ENCODE peak calls at places on chromosome 3, in nine cellular contexts. Y is brain microvascular endothelial cell, L is foreskin fibroblast, Q is AG10803, O is uterus, K is choroid plexus epithelial cell, J is psoas muscle, B is spleen, F is DND-41. U is an unnamed sample.

GRCh38 chr3:147616998-147617619 is 207.9 kb downstream of the ZIC1 start:
- DNase-seq in Q (peak), F (no peak), L (peak), B (no peak), O (no peak), K (peak), Y (no peak), J (no peak), U (no peak)

GRCh38 chr3:49553690-49554634 is at the start of gene BSN:
- DNase-seq in K (peak), F (peak), L (peak), O (peak), Q (peak), Y (peak), J (peak), B (peak), U (peak)

GRCh38 chr3:171901615-171902312 is 58.6 kb downstream of the TMEM212 start:
- DNase-seq in J (no peak), Y (no peak), B (no peak), O (no peak), K (peak), F (no peak), L (peak), Q (peak), U (no peak)

GRCh38 chr3:10552631-10552943 is 47.2 kb upstream of the ATP2B2 start:
- DNase-seq in O (no peak), Q (no peak), J (no peak), F (peak), B (no peak), L (no peak), Y (no peak), K (no peak), U (no peak)

GRCh38 chr3:158810823-158811425 is 9.1 kb downstream of the MFSD1 start:
- DNase-seq in O (no peak), K (no peak), F (no peak), L (no peak), B (no peak), J (no peak), Q (no peak), Y (no peak), U (no peak)

GRCh38 chr3:117756580-117756979 is 1047.0 kb downstream of the TUSC7 start:
- DNase-seq in Q (no peak), F (no peak), B (no peak), Y (no peak), O (no peak), L (peak), J (no peak), K (no peak), U (no peak)

GRCh38 chr3:73080201-73080966 is 18.9 kb downstream of the EBLN2 start:
- DNase-seq in B (no peak), Q (no peak), Y (no peak), O (no peak), L (no peak), K (no peak), J (no peak), F (no peak), U (no peak)

GRCh38 chr3:197686899-197687298 is 49.8 kb downstream of the RUBCN start:
- DNase-seq in Y (no peak), L (no peak), O (no peak), K (no peak), Q (no peak), B (no peak), F (no peak), J (no peak), U (no peak)

GRCh38 chr3:179026636-179027035 is 45.0 kb downstream of the ZMAT3 start:
- DNase-seq in Y (peak), L (peak), J (no peak), O (no peak), F (no peak), B (no peak), Q (peak), K (peak), U (no peak)

GRCh38 chr3:30290479-30290878 is 315.9 kb upstream of the TGFBR2 start:
- DNase-seq in O (no peak), K (no peak), J (no peak), L (no peak), F (no peak), Y (no peak), B (peak), Q (no peak), U (no peak)

GRCh38 chr3:196344663-196345062 is 6.5 kb upstream of the TM4SF19 start:
- DNase-seq in O (no peak), K (no peak), L (no peak), Y (no peak), B (no peak), F (no peak), J (no peak), Q (no peak), U (no peak)

GRCh38 chr3:13095408-13095861 is 22.2 kb upstream of the IQSEC1 start:
- DNase-seq in O (no peak), F (no peak), Y (no peak), Q (no peak), B (no peak), J (no peak), L (no peak), K (no peak), U (no peak)

GRCh38 chr3:179658584-179658983 is 5.7 kb downstream of the USP13 start:
- DNase-seq in O (no peak), K (no peak), Q (no peak), Y (no peak), J (no peak), L (no peak), B (no peak), F (no peak), U (no peak)

GRCh38 chr3:184523825-184524615 is 37.6 kb upstream of the EPHB3 start:
- DNase-seq in K (peak), Q (peak), Y (peak), B (no peak), J (no peak), L (peak), F (no peak), O (no peak), U (no peak)

GRCh38 chr3:115281697-115282685 is 134.9 kb upstream of the ZBTB20 start:
- DNase-seq in J (no peak), Q (peak), F (no peak), Y (no peak), O (no peak), B (no peak), K (peak), L (no peak), U (no peak)

GRCh38 chr3:195113074-195113473 is 157.9 kb downstream of the XXYLT1 start:
- DNase-seq in O (peak), F (no peak), J (no peak), Q (no peak), B (peak), K (peak), L (peak), Y (no peak), U (no peak)

GRCh38 chr3:110391640-110392395 is 679.8 kb upstream of the NECTIN3 start:
- DNase-seq in F (no peak), Y (peak), B (no peak), O (no peak), Q (no peak), L (peak), K (peak), J (no peak), U (no peak)

GRCh38 chr3:198070871-198071270 is 110.9 kb downstream of the LMLN start:
- DNase-seq in B (no peak), L (no peak), Y (no peak), J (no peak), O (no peak), F (no peak), Q (no peak), K (no peak), U (no peak)

GRCh38 chr3:72797773-72798543 is 50.3 kb downstream of the SHQ1 start:
- DNase-seq in J (peak), O (no peak), B (no peak), K (peak), F (no peak), Y (peak), Q (peak), L (peak), U (peak)

GRCh38 chr3:188789201-188789600 is 382.6 kb upstream of the TPRG1 start:
- DNase-seq in F (no peak), B (no peak), L (no peak), Q (no peak), J (no peak), O (no peak), K (peak), Y (no peak), U (no peak)

GRCh38 chr3:44648564-44649229 is at the start of gene ZNF35:
- DNase-seq in J (peak), K (peak), Y (peak), O (peak), B (peak), Q (peak), L (peak), F (no peak), U (peak)

GRCh38 chr3:37256447-37256846 is 82.1 kb upstream of the LRRFIP2 start:
- DNase-seq in K (peak), L (peak), Y (no peak), B (no peak), F (no peak), O (no peak), Q (no peak), J (no peak), U (no peak)

GRCh38 chr3:105040026-105040622 is 326.6 kb upstream of the ALCAM start:
- DNase-seq in K (peak), O (no peak), F (no peak), J (no peak), Y (peak), Q (no peak), L (peak), B (no peak), U (no peak)

GRCh38 chr3:169476289-169476688 is 187.2 kb downstream of the MECOM start:
- DNase-seq in F (no peak), Q (no peak), K (no peak), B (no peak), J (no peak), L (no peak), O (no peak), Y (no peak), U (no peak)

GRCh38 chr3:24137958-24138875 is 193.1 kb downstream of the NR1D2 start:
- DNase-seq in Q (no peak), K (no peak), J (no peak), B (no peak), F (no peak), O (no peak), L (no peak), Y (no peak), U (no peak)

GRCh38 chr3:44529927-44530326 is 25.1 kb upstream of the ZKSCAN7 start:
- DNase-seq in K (peak), L (peak), J (no peak), Q (peak), F (peak), B (no peak), O (no peak), Y (peak), U (no peak)

GRCh38 chr3:159260049-159260662 is 458.3 kb downstream of the MFSD1 start:
- DNase-seq in K (peak), Y (peak), O (peak), J (no peak), L (peak), F (peak), Q (peak), B (no peak), U (no peak)

GRCh38 chr3:109643590-109643989 is 306.2 kb upstream of the DPPA4 start:
- DNase-seq in Y (peak), K (peak), L (peak), Q (peak), O (no peak), F (no peak), J (no peak), B (no peak), U (no peak)

GRCh38 chr3:97885931-97886824 is 64.4 kb downstream of the CRYBG3 start:
- DNase-seq in B (no peak), F (no peak), L (no peak), O (no peak), K (no peak), Q (peak), Y (no peak), J (no peak), U (no peak)

GRCh38 chr3:29697989-29698388 is 417.1 kb downstream of the RBMS3 start:
- DNase-seq in K (peak), Y (peak), J (no peak), Q (peak), O (no peak), L (peak), F (no peak), B (no peak), U (no peak)

GRCh38 chr3:139354661-139355060 is 10.8 kb downstream of the MRPS22 start:
- DNase-seq in J (no peak), B (no peak), F (no peak), L (no peak), K (no peak), Q (no peak), O (no peak), Y (no peak), U (no peak)
- H3K4me3 ChIP-seq in J (no peak), B (no peak), F (no peak), L (no peak), K (no peak), Q (no peak), O (no peak), Y (no peak), U (no peak)

DNA sequence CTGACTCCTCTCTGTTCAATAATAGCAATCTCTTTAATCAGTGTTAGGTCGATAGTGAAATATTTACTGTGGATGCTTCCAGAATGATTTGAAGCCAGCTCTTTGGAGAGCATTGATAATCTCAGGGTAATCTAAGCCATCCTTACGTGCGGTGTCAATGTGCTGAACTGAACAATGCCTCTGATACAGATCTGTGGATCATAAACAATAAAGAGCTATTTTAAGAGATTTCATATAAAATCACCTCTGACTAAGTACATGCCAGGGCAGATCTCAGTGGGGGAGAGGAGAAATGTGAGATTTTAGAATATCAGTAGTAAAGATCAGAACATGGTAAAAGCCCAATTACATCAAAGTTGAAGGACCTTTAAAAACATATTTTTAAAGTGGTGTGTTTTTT is 319.3 kb upstream of the GBE1 start:
- DNase-seq in Q (no peak), L (peak), J (no peak), K (peak), Y (peak), O (no peak), F (no peak), B (no peak), U (no peak)
- H3K4me3 ChIP-seq in Q (no peak), L (no peak), J (no peak), K (no peak), Y (no peak), O (no peak), F (no peak), B (no peak), U (no peak)

DNA sequence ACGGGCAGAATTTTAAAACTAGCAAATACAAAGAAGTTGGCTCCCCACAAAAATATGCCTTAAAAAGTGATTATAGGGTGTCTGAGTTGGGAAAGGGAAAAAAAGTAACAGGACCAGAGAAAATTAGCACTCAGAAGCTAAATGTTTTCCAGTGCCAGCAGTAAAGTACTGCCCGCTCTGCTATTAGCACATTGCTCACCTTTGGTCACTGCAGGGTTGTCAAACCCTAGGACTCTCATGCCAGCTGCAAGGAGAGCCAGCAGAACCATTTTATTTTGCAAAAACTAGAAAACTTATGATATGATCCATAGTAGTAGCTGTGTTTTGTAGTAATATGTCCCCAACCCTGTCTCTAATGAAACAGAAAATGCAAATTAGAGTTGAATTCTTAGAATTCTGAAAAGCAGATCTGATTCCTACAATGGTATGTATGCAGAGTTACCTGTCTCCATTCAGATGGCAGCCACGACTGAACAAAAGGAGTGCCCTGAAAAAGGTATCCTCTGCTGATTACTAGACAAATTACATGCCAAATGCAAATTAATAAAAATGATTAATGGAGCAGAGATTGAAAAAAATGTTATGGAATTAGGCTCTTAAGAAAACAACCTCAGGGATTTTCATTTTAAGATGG is 150.3 kb downstream of the SNRK start:
- DNase-seq in L (no peak), J (no peak), F (no peak), Q (no peak), Y (no peak), O (no peak), B (no peak), K (no peak), U (no peak)
- H3K4me3 ChIP-seq in L (no peak), J (no peak), F (no peak), Q (no peak), Y (no peak), O (no peak), B (no peak), K (no peak), U (no peak)

GRCh38 chr3:100992086-100993033 is 861 bp downstream of the ABI3BP start:
- DNase-seq in O (no peak), K (peak), Q (peak), B (no peak), J (no peak), Y (peak), L (peak), F (no peak), U (no peak)
- H3K4me3 ChIP-seq in O (peak), K (peak), Q (peak), B (peak), J (peak), Y (peak), L (peak), F (no peak), U (peak)

GRCh38 chr3:20054549-20054987 is 14.3 kb downstream of the KAT2B start:
- DNase-seq in Y (peak), B (peak), L (peak), K (peak), J (peak), Q (peak), F (peak), O (peak), U (no peak)
- H3K4me3 ChIP-seq in Y (no peak), B (peak), L (no peak), K (no peak), J (no peak), Q (no peak), F (no peak), O (no peak), U (no peak)

GRCh38 chr3:151084893-151085226 is 604 bp upstream of the MED12L start:
- DNase-seq in J (no peak), Q (no peak), L (no peak), F (no peak), B (no peak), Y (no peak), O (no peak), K (no peak), U (no peak)

GRCh38 chr3:151085227-151085888 is at the start of gene MED12L:
- DNase-seq in O (peak), K (peak), B (peak), Q (peak), J (peak), L (peak), F (peak), Y (peak), U (peak)

GRCh38 chr3:151085889-151086483 is 522 bp downstream of the MED12L start:
- DNase-seq in F (peak), B (peak), L (peak), Q (no peak), K (no peak), Y (no peak), O (no peak), J (peak), U (no peak)

GRCh38 chr3:151086484-151087456 is 1.3 kb downstream of the MED12L start:
- DNase-seq in Q (peak), Y (peak), F (peak), B (peak), O (peak), L (peak), K (peak), J (peak), U (peak)

DNA sequence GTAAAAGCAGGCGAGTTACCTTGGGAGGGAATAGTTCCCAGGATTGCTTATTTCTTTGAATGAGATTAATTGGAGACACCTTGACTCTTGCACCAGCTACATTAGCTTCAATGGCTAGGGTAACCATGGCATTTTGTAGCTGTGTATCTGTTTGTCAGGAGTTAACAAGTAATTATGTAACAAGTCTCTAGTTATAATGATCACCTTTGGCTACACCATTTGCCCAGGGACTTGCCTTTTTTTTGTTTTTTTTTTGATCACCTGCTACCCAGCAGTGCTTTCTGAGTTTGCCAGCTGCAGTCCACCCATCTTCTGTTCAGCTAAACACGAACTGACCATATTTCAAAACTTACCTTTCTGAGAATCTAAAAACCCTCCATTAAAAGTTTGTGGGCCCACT is 2.2 kb downstream of the MED12L start:
- DNase-seq in B (no peak), K (no peak), O (no peak), L (no peak), Q (no peak), F (no peak), Y (no peak), J (no peak), U (no peak)
- H3K4me3 ChIP-seq in B (no peak), K (no peak), O (no peak), L (no peak), Q (no peak), F (no peak), Y (no peak), J (no peak), U (peak)